ENCODE peak calls at places on chromosomes 5 and 9, in four cellular contexts. A, K, U and J are unnamed samples.

GRCh38 chr9:27792971-27793689 is 219.8 kb upstream of the C9orf72 start:
- DNase-seq in A (no peak), U (no peak), K (no peak), J (no peak)

GRCh38 chr9:27572566-27572917 is 739 bp downstream of the C9orf72 start:
- DNase-seq in K (no peak), A (peak), U (no peak), J (peak)

GRCh38 chr9:93262537-93263310 is 78.8 kb downstream of the WNK2 start:
- DNase-seq in K (no peak), A (no peak), U (peak), J (peak)

GRCh38 chr9:129040113-129040643 is 3.8 kb downstream of the MIGA2 start:
- DNase-seq in K (no peak), A (no peak), U (no peak), J (no peak)

GRCh38 chr9:79695531-79696218 is 123.9 kb downstream of the TLE4 start:
- DNase-seq in K (no peak), A (no peak), U (no peak), J (no peak)

GRCh38 chr5:110333384-110333783 is 393.1 kb downstream of the TMEM232 start:
- DNase-seq in U (peak), A (no peak), K (no peak), J (no peak)

GRCh38 chr5:110623875-110624274 is 102.6 kb downstream of the TMEM232 start:
- DNase-seq in A (no peak), U (no peak), K (no peak), J (no peak)

GRCh38 chr9:131660466-131661405 is 79.1 kb downstream of the RAPGEF1 start:
- DNase-seq in U (peak), K (no peak), A (no peak), J (no peak)

GRCh38 chr5:68285075-68285827 is 69.7 kb downstream of the PIK3R1 start:
- DNase-seq in K (no peak), U (no peak), A (no peak), J (peak)

GRCh38 chr9:68577778-68578591 is 37.3 kb upstream of the TMEM252 start:
- DNase-seq in A (no peak), K (no peak), U (no peak), J (peak)

GRCh38 chr5:179475956-179476355 is 74.4 kb upstream of the RUFY1 start:
- DNase-seq in U (no peak), A (no peak), K (no peak), J (no peak)

GRCh38 chr5:75034137-75034739 is 18.1 kb downstream of the GCNT4 start:
- DNase-seq in A (no peak), U (no peak), K (no peak), J (no peak)

GRCh38 chr5:2293906-2294305 is 411.2 kb upstream of the IRX4 start:
- DNase-seq in U (no peak), A (no peak), K (no peak), J (no peak)

GRCh38 chr5:154058055-154059038 is 19.6 kb downstream of the MFAP3 start:
- DNase-seq in K (no peak), U (no peak), A (no peak), J (no peak)

GRCh38 chr5:149578896-149579295 is 2.4 kb upstream of the ARHGEF37 start:
- DNase-seq in K (no peak), A (no peak), U (no peak), J (no peak)

GRCh38 chr9:120402741-120403542 is 177.0 kb downstream of the CDK5RAP2 start:
- DNase-seq in K (peak), U (no peak), A (peak), J (no peak)

GRCh38 chr5:1445895-1446601 is 808 bp upstream of the SLC6A3 start:
- DNase-seq in K (no peak), U (peak), A (no peak), J (no peak)

GRCh38 chr9:4741365-4742031 is 496 bp upstream of the AK3 start:
- DNase-seq in K (peak), U (peak), A (no peak), J (peak)

GRCh38 chr5:121108725-121109124 is 644.6 kb downstream of the PRR16 start:
- DNase-seq in A (no peak), K (no peak), U (peak), J (no peak)

GRCh38 chr9:130756460-130757152 is 63.0 kb downstream of the EXOSC2 start:
- DNase-seq in U (no peak), A (no peak), K (no peak), J (no peak)

GRCh38 chr5:527646-528591 is 3.7 kb upstream of the SLC9A3 start:
- DNase-seq in U (no peak), A (no peak), K (no peak), J (no peak)

GRCh38 chr5:87002485-87002884 is 265.2 kb upstream of the RASA1 start:
- DNase-seq in A (no peak), K (no peak), U (no peak), J (no peak)

GRCh38 chr9:71895122-71895521 is 15.9 kb downstream of the ABHD17B start:
- DNase-seq in U (no peak), A (no peak), K (no peak), J (no peak)

GRCh38 chr9:73219985-73220626 is 68.4 kb downstream of the ANXA1 start:
- DNase-seq in K (no peak), A (no peak), U (no peak), J (peak)

GRCh38 chr5:73363911-73364730 is 84.5 kb downstream of the FOXD1 start:
- DNase-seq in U (no peak), A (no peak), K (no peak), J (no peak)

GRCh38 chr9:127919253-127919815 is 2.5 kb upstream of the ST6GALNAC4 start:
- DNase-seq in K (peak), A (no peak), U (no peak), J (no peak)

GRCh38 chr5:151328734-151329133 is 18.6 kb downstream of the SLC36A2 start:
- DNase-seq in K (no peak), A (no peak), U (no peak), J (no peak)

GRCh38 chr9:122158202-122158601 is 1.4 kb downstream of the NDUFA8 start:
- DNase-seq in A (no peak), U (peak), K (peak), J (peak)

GRCh38 chr9:122164286-122164685 is 4.6 kb downstream of the MORN5 start:
- DNase-seq in K (no peak), U (no peak), A (no peak), J (no peak)

GRCh38 chr9:122162415-122162814 is 2.7 kb downstream of the MORN5 start:
- DNase-seq in A (no peak), K (no peak), U (no peak), J (no peak)

GRCh38 chr9:122159925-122160246 is 178 bp downstream of the MORN5 start:
- DNase-seq in K (no peak), A (no peak), U (no peak), J (no peak)

DNA sequence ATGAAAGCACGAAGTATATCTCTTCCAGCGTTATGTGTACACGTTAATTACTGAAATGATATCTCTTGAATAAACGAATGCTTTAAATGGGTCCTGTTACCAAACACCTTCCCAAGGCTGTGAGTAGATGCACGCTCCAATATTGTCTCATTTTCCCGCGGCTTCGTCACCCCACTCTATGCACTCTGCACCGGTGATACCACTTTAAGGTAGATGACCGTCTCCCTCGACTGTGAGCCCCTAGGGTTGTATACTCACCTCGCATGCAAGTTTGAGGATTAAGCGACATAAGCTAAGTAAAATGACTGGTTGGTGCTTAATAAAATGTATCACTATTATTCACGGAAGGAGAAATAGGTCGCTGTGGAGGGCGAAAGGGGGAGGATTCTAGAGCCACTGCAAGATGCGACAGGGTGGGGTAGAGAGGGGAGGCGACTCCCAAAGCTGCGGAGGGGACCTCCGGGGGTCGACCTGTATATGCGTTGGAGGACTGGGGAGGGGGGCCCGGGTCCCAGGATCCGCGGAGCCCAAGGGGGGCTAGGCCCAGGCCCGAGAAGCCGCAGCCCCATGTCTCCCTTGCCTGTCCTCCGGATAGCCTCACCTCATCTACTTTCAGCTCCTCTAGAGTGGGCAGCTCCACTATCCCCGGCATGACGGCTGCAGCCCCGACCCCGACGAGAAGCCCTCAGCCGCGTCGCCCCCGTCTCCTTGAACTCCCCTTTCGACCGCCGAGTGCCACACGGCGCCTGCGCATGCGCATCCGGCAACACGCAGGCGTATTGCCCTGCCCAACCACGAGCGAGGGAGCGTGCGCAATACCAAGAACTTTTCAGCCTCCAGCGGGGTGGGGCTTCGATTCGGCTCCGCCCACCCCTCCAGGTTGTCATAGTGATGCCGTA is at the start of the genes MORN5 and NDUFA8:
- DNase-seq in U (peak), K (peak), A (peak), J (peak)
- TF ChIP-seq CTCF in U (no peak), K (no peak), A (no peak), J (no peak)

GRCh38 chr5:15807861-15808260 is 307.9 kb downstream of the FBXL7 start:
- DNase-seq in A (no peak), U (peak), K (no peak), J (no peak)
- TF ChIP-seq CTCF in A (no peak), U (no peak), K (no peak), J (no peak)

GRCh38 chr5:72268753-72269410 is 51.2 kb downstream of the MRPS27 start:
- DNase-seq in A (peak), K (no peak), U (peak), J (peak)
- TF ChIP-seq CTCF in A (peak), K (peak), U (peak), J (peak)

GRCh38 chr9:7358876-7359275 is 440.7 kb downstream of the DMAC1 start:
- DNase-seq in U (peak), K (no peak), A (no peak), J (no peak)
- TF ChIP-seq CTCF in U (no peak), K (no peak), A (no peak), J (no peak)

GRCh38 chr5:55712023-55712859 is at the start of gene SLC38A9:
- DNase-seq in A (peak), K (peak), U (peak), J (peak)

GRCh38 chr5:55715519-55716078 is 3.5 kb upstream of the SLC38A9 start:
- DNase-seq in K (no peak), U (no peak), A (no peak), J (no peak)

GRCh38 chr5:55714339-55714738 is 2.2 kb upstream of the SLC38A9 start:
- DNase-seq in U (no peak), A (no peak), K (no peak), J (no peak)

GRCh38 chr5:55714749-55715148 is 2.6 kb upstream of the SLC38A9 start:
- DNase-seq in U (no peak), A (no peak), K (no peak), J (no peak)

GRCh38 chr5:55713871-55714270 is 1.7 kb upstream of the SLC38A9 start:
- DNase-seq in U (no peak), A (no peak), K (no peak), J (no peak)
- TF ChIP-seq CTCF in U (no peak), A (no peak), K (no peak), J (no peak)

GRCh38 chr5:35030426-35030825 is 17.3 kb downstream of the AGXT2 start:
- DNase-seq in U (no peak), K (no peak), A (no peak), J (no peak)
- TF ChIP-seq CTCF in U (no peak), K (no peak), A (no peak), J (no peak)

GRCh38 chr9:88280816-88281382 is 107.3 kb upstream of the SPIN1 start:
- DNase-seq in K (no peak), U (peak), A (no peak), J (no peak)
- TF ChIP-seq CTCF in K (no peak), U (no peak), A (no peak), J (no peak)